ENCODE peak calls at places on chromosomes 11 and 22, in ten cellular contexts. M, B, Z, Y, W, I, C, F, L and S are unnamed samples.

GRCh38 chr11:6663794-6664478 is 8.3 kb upstream of the DCHS1 start:
- DNase-seq in L (no peak), F (no peak), Y (no peak), C (no peak), W (no peak), M (no peak), I (no peak), B (no peak), Z (no peak), S (no peak)

GRCh38 chr22:19522190-19522880 is 1.9 kb downstream of the CLDN5 start:
- DNase-seq in I (no peak), F (no peak), Z (no peak), W (no peak), Y (no peak), M (no peak), B (no peak), C (no peak), L (no peak), S (no peak)

GRCh38 chr11:3803726-3804510 is 4.4 kb upstream of the PGAP2 start:
- DNase-seq in C (peak), Z (no peak), M (peak), B (no peak), L (no peak), W (no peak), I (no peak), F (peak), Y (no peak), S (no peak)

GRCh38 chr11:533049-533585 is 2.3 kb downstream of the HRAS start:
- DNase-seq in W (no peak), Z (no peak), I (peak), B (no peak), M (peak), C (no peak), Y (no peak), L (no peak), F (no peak), S (no peak)

GRCh38 chr11:132792341-132793140 is 739.8 kb downstream of the OPCML start:
- DNase-seq in M (no peak), W (no peak), Y (no peak), Z (no peak), F (no peak), I (no peak), L (no peak), B (no peak), C (no peak), S (no peak)

GRCh38 chr22:46025973-46026906 is 49.3 kb upstream of the WNT7B start:
- DNase-seq in W (no peak), Z (no peak), F (no peak), M (peak), C (no peak), B (no peak), Y (no peak), I (no peak), L (no peak), S (no peak)

GRCh38 chr11:44030276-44030932 is 17.4 kb upstream of the ACCSL start:
- DNase-seq in I (peak), M (no peak), C (no peak), F (peak), Z (peak), L (peak), Y (no peak), B (no peak), W (no peak), S (no peak)

GRCh38 chr11:133500936-133501335 is 31.4 kb downstream of the OPCML start:
- DNase-seq in F (no peak), B (no peak), W (no peak), Z (no peak), Y (no peak), I (peak), M (no peak), C (no peak), L (no peak), S (no peak)

GRCh38 chr11:125390949-125391348 is 105.1 kb downstream of the FEZ1 start:
- DNase-seq in Z (no peak), C (peak), B (no peak), M (no peak), I (no peak), W (no peak), L (peak), F (no peak), Y (no peak), S (no peak)

GRCh38 chr11:33262016-33262638 is 4.9 kb downstream of the HIPK3 start:
- DNase-seq in F (peak), L (no peak), W (no peak), I (no peak), M (no peak), Z (no peak), B (no peak), Y (no peak), C (no peak), S (no peak)

GRCh38 chr11:34147581-34147980 is 42.2 kb downstream of the NAT10 start:
- DNase-seq in L (no peak), Y (no peak), I (no peak), M (no peak), F (no peak), Z (no peak), B (no peak), C (no peak), W (no peak), S (no peak)

GRCh38 chr11:77202941-77203900 is 75.2 kb downstream of the MYO7A start:
- DNase-seq in W (no peak), I (no peak), M (peak), C (no peak), Y (no peak), Z (no peak), F (no peak), B (no peak), L (no peak), S (no peak)

GRCh38 chr11:120608760-120609211 is 97.2 kb downstream of the GRIK4 start:
- DNase-seq in W (no peak), F (peak), I (no peak), L (peak), B (no peak), C (peak), M (no peak), Y (no peak), Z (no peak), S (no peak)

GRCh38 chr11:16790484-16791240 is 52.2 kb downstream of the C11orf58 start:
- DNase-seq in I (no peak), Z (no peak), Y (no peak), C (no peak), M (peak), W (no peak), L (no peak), B (no peak), F (no peak), S (no peak)

GRCh38 chr11:19393941-19394340 is 153.2 kb upstream of the E2F8 start:
- DNase-seq in Y (no peak), C (peak), M (no peak), W (no peak), Z (no peak), L (no peak), F (peak), B (no peak), I (no peak), S (no peak)

GRCh38 chr11:90556612-90557011 is 333.8 kb upstream of the CHORDC1 start:
- DNase-seq in B (no peak), I (no peak), C (no peak), F (no peak), W (no peak), Y (no peak), M (no peak), L (no peak), Z (no peak), S (no peak)

GRCh38 chr11:117058761-117059233 is 39.4 kb downstream of the SIK3 start:
- DNase-seq in M (no peak), Y (no peak), L (no peak), Z (no peak), I (no peak), W (no peak), F (peak), C (peak), B (no peak), S (no peak)

GRCh38 chr22:45680932-45681700 is 9.5 kb downstream of the ATXN10 start:
- DNase-seq in Z (no peak), B (no peak), W (no peak), Y (no peak), F (peak), L (peak), I (no peak), C (peak), M (no peak), S (no peak)

GRCh38 chr22:49373289-49373666 is 454.4 kb downstream of the BRD1 start:
- DNase-seq in I (peak), B (no peak), M (peak), W (no peak), Y (no peak), C (no peak), L (no peak), F (no peak), Z (no peak), S (no peak)

GRCh38 chr11:64654958-64655541 is 64.0 kb downstream of the SLC22A12 start:
- DNase-seq in B (no peak), Y (no peak), W (no peak), M (peak), C (no peak), F (no peak), I (no peak), Z (no peak), L (no peak), S (no peak)

GRCh38 chr11:26948881-26949280 is 45.0 kb upstream of the FIBIN start:
- DNase-seq in Z (no peak), F (peak), I (no peak), L (no peak), Y (no peak), C (no peak), B (no peak), M (no peak), W (no peak), S (no peak)

GRCh38 chr22:37812869-37813678 is 5.3 kb downstream of the GCAT start:
- DNase-seq in F (no peak), Y (no peak), I (no peak), M (no peak), Z (no peak), B (no peak), C (no peak), W (no peak), L (no peak), S (no peak)

GRCh38 chr11:9922806-9923205 is 258.9 kb downstream of the SWAP70 start:
- DNase-seq in F (no peak), I (no peak), L (no peak), Y (no peak), M (no peak), Z (peak), C (no peak), B (no peak), W (no peak), S (no peak)

GRCh38 chr11:132056689-132057088 is 686.3 kb downstream of the NTM start:
- DNase-seq in I (no peak), F (peak), M (no peak), C (peak), Z (no peak), B (no peak), W (no peak), Y (no peak), L (no peak), S (no peak)

GRCh38 chr11:81007046-81007445 is 1566.2 kb upstream of the TENM4 start:
- DNase-seq in I (no peak), M (no peak), Z (no peak), C (no peak), B (no peak), L (no peak), F (peak), Y (no peak), W (no peak), S (no peak)

GRCh38 chr11:101010899-101011298 is 118.7 kb downstream of the PGR start:
- DNase-seq in W (no peak), C (no peak), Z (no peak), Y (no peak), M (no peak), L (no peak), F (peak), B (no peak), I (no peak), S (no peak)

GRCh38 chr22:46122511-46122971 is 27.8 kb upstream of the PPARA start:
- DNase-seq in M (peak), Y (no peak), L (no peak), W (no peak), I (peak), C (no peak), F (peak), Z (peak), B (no peak), S (peak)

GRCh38 chr22:32411388-32411787 is 659 bp downstream of the RTCB start:
- DNase-seq in F (peak), I (no peak), L (no peak), M (no peak), C (peak), B (no peak), W (no peak), Z (no peak), Y (no peak), S (no peak)

GRCh38 chr22:37196539-37197450 is 8.7 kb upstream of the C1QTNF6 start:
- DNase-seq in I (no peak), L (peak), B (no peak), Y (no peak), F (peak), W (no peak), Z (no peak), C (peak), M (peak), S (no peak)

GRCh38 chr22:44221710-44222475 is 41.2 kb downstream of the PARVG start:
- DNase-seq in Y (no peak), B (no peak), M (no peak), L (no peak), I (no peak), F (no peak), W (no peak), Z (no peak), C (no peak), S (no peak)

GRCh38 chr11:8230921-8231847 is 32.5 kb downstream of the LMO1 start:
- DNase-seq in W (no peak), Z (no peak), I (no peak), B (no peak), C (no peak), F (no peak), Y (no peak), M (peak), L (no peak), S (no peak)

GRCh38 chr22:25485626-25486545 is 78.6 kb upstream of the GRK3 start:
- DNase-seq in B (no peak), W (peak), M (no peak), I (no peak), Y (no peak), C (no peak), F (no peak), L (no peak), Z (no peak), S (no peak)

GRCh38 chr11:61377461-61378160 is 14.8 kb upstream of the TMEM216 start:
- DNase-seq in F (peak), I (no peak), C (peak), Y (no peak), Z (no peak), B (no peak), L (no peak), W (no peak), M (no peak), S (no peak)

GRCh38 chr22:38401336-38402084 is 53.5 kb downstream of the KCNJ4 start:
- DNase-seq in M (peak), Z (no peak), I (no peak), C (no peak), Y (no peak), L (no peak), W (no peak), B (no peak), F (no peak), S (no peak)

GRCh38 chr22:38850941-38851849 is 7.4 kb upstream of the NPTXR start:
- DNase-seq in Y (no peak), C (peak), F (peak), B (no peak), I (no peak), W (no peak), M (no peak), Z (no peak), L (no peak), S (no peak)

GRCh38 chr11:130908770-130909625 is 7.3 kb downstream of the SNX19 start:
- DNase-seq in M (no peak), Z (no peak), W (no peak), B (no peak), L (peak), C (peak), Y (no peak), F (peak), I (no peak), S (no peak)

GRCh38 chr11:65152157-65152556 is 17.8 kb upstream of the SYVN1 start:
- DNase-seq in W (no peak), F (no peak), Z (no peak), Y (no peak), I (no peak), M (no peak), C (no peak), B (no peak), L (no peak), S (no peak)

GRCh38 chr11:16049611-16050010 is 306.7 kb downstream of the SOX6 start:
- DNase-seq in F (no peak), L (no peak), M (no peak), Y (no peak), C (no peak), W (no peak), B (no peak), Z (no peak), I (no peak), S (no peak)

GRCh38 chr11:119101367-119101758 is 290 bp downstream of the DPAGT1 start:
- DNase-seq in Y (no peak), F (peak), L (no peak), B (no peak), I (no peak), Z (peak), C (no peak), M (no peak), W (no peak), S (no peak)
- TF ChIP-seq CTCF in Y (no peak), F (no peak), L (no peak), B (no peak), I (peak), Z (no peak), C (no peak), M (peak), W (no peak), S (no peak)

DNA sequence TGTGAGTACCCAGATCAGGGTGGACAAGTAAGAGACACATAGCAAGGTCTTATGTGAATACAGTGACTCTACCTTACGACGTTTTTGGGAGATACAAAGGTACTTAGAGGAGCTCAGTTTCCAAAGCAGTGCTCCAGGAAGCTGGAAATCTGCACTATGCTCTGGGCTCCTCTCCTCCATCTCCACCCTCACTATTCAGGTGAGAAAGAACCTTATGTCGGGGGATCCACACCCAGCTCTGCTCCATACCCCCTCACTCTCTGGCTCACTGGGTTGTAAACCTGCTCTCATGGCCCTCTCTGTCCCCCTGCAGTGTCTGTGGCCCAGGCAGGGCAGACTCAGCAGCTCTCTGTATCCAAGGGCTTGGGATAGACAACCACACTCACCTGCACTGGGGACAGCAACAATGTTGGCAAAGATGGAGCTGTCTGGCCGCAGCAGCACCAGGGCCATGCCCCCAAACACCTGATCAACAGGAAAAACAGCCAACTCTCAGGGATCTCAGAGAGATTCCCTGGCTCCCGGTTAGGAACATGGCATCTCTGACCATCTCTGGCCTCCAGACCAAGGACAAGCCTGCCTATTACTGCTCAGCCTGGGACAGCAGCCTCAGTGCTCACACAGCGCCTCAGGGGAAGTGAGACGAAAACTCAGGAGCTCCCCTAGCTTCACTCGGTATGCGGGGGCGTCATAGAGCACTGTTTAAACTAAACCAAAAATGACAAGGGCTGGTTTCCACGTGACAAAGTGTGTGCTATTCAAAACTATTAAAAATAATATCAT is 60.9 kb upstream of the TOP3B start:
- DNase-seq in I (no peak), W (no peak), Z (no peak), M (no peak), Y (no peak), F (no peak), C (no peak), B (no peak), L (no peak), S (no peak)
- TF ChIP-seq CTCF in I (no peak), W (peak), Z (no peak), M (no peak), Y (no peak), F (no peak), C (no peak), B (no peak), L (no peak), S (no peak)

DNA sequence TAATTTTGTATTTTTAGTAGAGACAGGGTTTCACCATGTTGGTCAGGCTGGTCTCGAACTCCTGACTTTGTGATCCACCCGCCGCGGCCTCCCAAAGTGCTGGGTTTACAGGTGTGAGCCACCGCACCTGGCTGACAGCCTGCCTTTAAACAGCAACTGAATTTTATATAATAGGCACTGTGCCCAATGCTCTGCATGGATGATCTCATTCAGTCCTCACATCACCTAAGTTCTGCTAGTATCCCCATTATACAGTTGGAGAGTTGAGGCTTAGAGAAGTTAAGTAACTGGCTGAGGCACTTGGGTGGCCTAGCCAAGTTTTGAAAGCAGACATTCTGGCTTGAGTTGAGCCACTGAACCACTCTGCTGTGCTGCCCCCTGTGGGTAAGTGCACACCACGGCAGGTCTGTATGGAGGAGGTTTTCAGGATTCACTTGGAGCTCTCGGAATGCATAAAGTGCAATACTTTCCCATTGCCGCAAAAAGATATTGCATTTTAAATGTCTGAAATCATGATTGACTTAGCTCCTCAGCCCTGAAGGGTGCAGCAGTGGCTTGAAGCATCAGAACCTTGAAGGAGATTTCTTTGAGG is 112.4 kb downstream of the LDLRAD3 start:
- DNase-seq in Z (peak), W (no peak), B (no peak), Y (no peak), L (no peak), F (peak), C (no peak), M (no peak), I (no peak), S (no peak)
- TF ChIP-seq CTCF in Z (peak), W (peak), B (peak), Y (peak), L (peak), F (peak), C (peak), M (peak), I (peak), S (no peak)

GRCh38 chr11:123164732-123165450 is 30.2 kb downstream of the CLMP start:
- DNase-seq in L (no peak), Z (no peak), I (no peak), Y (no peak), M (no peak), B (no peak), W (no peak), F (no peak), C (no peak), S (no peak)

GRCh38 chr11:123168236-123168635 is 26.8 kb downstream of the CLMP start:
- DNase-seq in Y (no peak), M (no peak), Z (no peak), B (no peak), W (no peak), I (no peak), L (no peak), C (no peak), F (no peak), S (no peak)

GRCh38 chr11:123163621-123164020 is 31.4 kb downstream of the CLMP start:
- DNase-seq in W (no peak), Y (no peak), M (no peak), C (no peak), Z (no peak), B (no peak), I (no peak), F (no peak), L (no peak), S (no peak)

GRCh38 chr11:123168955-123169484 is 26.0 kb downstream of the CLMP start:
- DNase-seq in L (no peak), B (no peak), F (no peak), C (no peak), Z (no peak), I (no peak), M (no peak), W (no peak), Y (no peak), S (no peak)

GRCh38 chr11:123166095-123166559 is 28.9 kb downstream of the CLMP start:
- DNase-seq in M (peak), F (peak), Y (no peak), L (no peak), C (no peak), B (no peak), I (no peak), W (no peak), Z (peak), S (no peak)
- TF ChIP-seq CTCF in M (peak), F (peak), Y (peak), L (peak), C (peak), B (peak), I (peak), W (peak), Z (peak), S (peak)

GRCh38 chr22:50548046-50548912 is 2.6 kb downstream of the KLHDC7B start:
- DNase-seq in M (peak), I (peak), F (no peak), L (no peak), Y (no peak), C (no peak), W (no peak), B (no peak), Z (no peak), S (peak)
- TF ChIP-seq CTCF in M (no peak), I (no peak), F (no peak), L (no peak), Y (no peak), C (no peak), W (peak), B (no peak), Z (no peak), S (no peak)